ENCODE peak calls at places on chromosomes 1 and 21, in seven cellular contexts. M is sigmoid colon, L is esophagus squamous epithelium, T is GM10248, W is natural killer cell, K is lower lobe of right lung, U is spleen. Q is an unnamed sample.

GRCh38 chr1:178283409-178283808 is 189.5 kb downstream of the RASAL2 start:
- DNase-seq in M (no peak), L (no peak), T (no peak), W (no peak), K (peak; percentile 59), U (no peak), Q (no peak)

GRCh38 chr1:14961661-14962267 is 191.8 kb upstream of the TMEM51 start:
- DNase-seq in M (no peak), L (no peak), T (no peak), W (no peak), K (no peak), U (no peak), Q (no peak)

GRCh38 chr1:210445485-210445884 is 116.8 kb downstream of the HHAT start:
- DNase-seq in M (no peak), L (no peak), T (no peak), W (no peak), K (no peak), U (no peak), Q (no peak)

GRCh38 chr1:66282885-66283284 is 251.1 kb upstream of the SGIP1 start:
- DNase-seq in M (no peak), L (no peak), T (no peak), W (no peak), K (no peak), U (no peak), Q (no peak)

GRCh38 chr1:232542633-232543032 is 87.3 kb downstream of the SIPA1L2 start:
- DNase-seq in M (no peak), L (no peak), T (no peak), W (no peak), K (no peak), U (no peak), Q (no peak)

GRCh38 chr1:198520524-198521254 is 19.8 kb downstream of the ATP6V1G3 start:
- DNase-seq in M (no peak), L (no peak), T (peak; percentile 48), W (no peak), K (no peak), U (no peak), Q (peak; percentile 37)

GRCh38 chr1:160161965-160162705 is 10.7 kb downstream of the ATP1A4 start:
- DNase-seq in M (no peak), L (no peak), T (peak; percentile 41), W (no peak), K (no peak), U (no peak), Q (peak; percentile 14)

GRCh38 chr1:41371630-41372599 is 10.7 kb downstream of the FOXO6 start:
- DNase-seq in M (no peak), L (no peak), T (no peak), W (no peak), K (no peak), U (no peak), Q (no peak)

GRCh38 chr1:38576241-38576640 is 283.3 kb downstream of the RRAGC start:
- DNase-seq in M (peak; percentile 50), L (no peak), T (no peak), W (no peak), K (no peak), U (no peak), Q (no peak)

GRCh38 chr1:9121891-9122409 is 7.0 kb downstream of the GPR157 start:
- DNase-seq in M (no peak), L (no peak), T (peak; percentile 78), W (no peak), K (no peak), U (no peak), Q (peak; percentile 79)

GRCh38 chr1:237386362-237387143 is 344.6 kb downstream of the RYR2 start:
- DNase-seq in M (no peak), L (no peak), T (peak; percentile 36), W (no peak), K (no peak), U (no peak), Q (no peak)

GRCh38 chr1:117902944-117903343 is 26.5 kb downstream of the GDAP2 start:
- DNase-seq in M (no peak), L (no peak), T (no peak), W (no peak), K (no peak), U (no peak), Q (no peak)

GRCh38 chr21:15291621-15292266 is 226.9 kb upstream of the NRIP1 start:
- DNase-seq in M (no peak), L (no peak), T (no peak), W (no peak), K (no peak), U (no peak), Q (no peak)
- TF ChIP-seq CTCF in M (no peak), L (no peak), T (no peak), W (no peak), K (no peak), U (no peak), Q (no peak)

DNA sequence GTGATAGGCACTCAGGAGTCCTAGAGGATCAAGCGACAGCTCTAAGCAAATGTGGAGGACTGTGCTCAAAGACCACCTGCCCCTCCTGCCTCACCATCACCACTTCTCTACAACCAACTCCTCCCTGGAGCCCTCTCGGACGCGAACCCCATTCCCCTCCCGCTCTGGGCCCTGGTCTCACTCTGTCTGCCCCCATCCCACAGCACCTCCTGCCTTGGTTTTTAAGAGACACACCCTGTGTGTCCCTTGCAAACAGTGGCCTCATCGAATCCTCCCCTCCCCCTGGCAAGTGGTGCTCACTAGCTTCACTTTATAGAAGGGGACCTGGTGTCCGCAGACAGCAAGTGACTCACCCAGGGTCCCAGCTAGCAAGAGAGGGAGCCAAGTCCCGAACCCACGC is 28.8 kb downstream of the EPHA8 start:
- DNase-seq in M (no peak), L (no peak), T (no peak), W (no peak), K (no peak), U (no peak), Q (no peak)
- TF ChIP-seq CTCF in M (no peak), L (no peak), T (no peak), W (no peak), K (no peak), U (no peak), Q (no peak)

GRCh38 chr1:228004887-228005462 is 1.8 kb upstream of the WNT3A start:
- DNase-seq in M (peak; percentile 25), L (no peak), T (no peak), W (peak; percentile 1), K (no peak), U (peak; percentile 45), Q (no peak)
- TF ChIP-seq CTCF in M (no peak), L (no peak), T (no peak), W (no peak), K (no peak), U (no peak), Q (no peak)

GRCh38 chr1:6099787-6100765 is 54.4 kb downstream of the KCNAB2 start:
- DNase-seq in M (peak; percentile 57), L (no peak), T (no peak), W (no peak), K (peak; percentile 47), U (peak; percentile 76), Q (peak; percentile 29)
- TF ChIP-seq CTCF in M (no peak), L (no peak), T (peak; percentile 15), W (no peak), K (no peak), U (no peak), Q (no peak)

GRCh38 chr21:31117046-31117916 is 79.0 kb upstream of the KRTAP19-8 start:
- DNase-seq in M (no peak), L (no peak), T (no peak), W (no peak), K (no peak), U (no peak), Q (no peak)
- TF ChIP-seq CTCF in M (no peak), L (no peak), T (no peak), W (no peak), K (no peak), U (no peak), Q (peak; percentile 44)

GRCh38 chr21:25895565-25896205 is 160.9 kb downstream of the GABPA start:
- DNase-seq in M (no peak), L (no peak), T (no peak), W (no peak), K (no peak), U (no peak), Q (peak; percentile 17)
- TF ChIP-seq CTCF in M (no peak), L (peak; percentile 55), T (peak; percentile 53), W (peak; percentile 24), K (peak; percentile 38), U (peak; percentile 53), Q (peak; percentile 63)

GRCh38 chr1:184210822-184211221 is 159.3 kb downstream of the TSEN15 start:
- DNase-seq in M (no peak), L (no peak), T (no peak), W (no peak), K (no peak), U (no peak), Q (no peak)
- TF ChIP-seq CTCF in M (no peak), L (no peak), T (no peak), W (no peak), K (no peak), U (no peak), Q (no peak)

GRCh38 chr1:225735252-225736149 is 42.1 kb upstream of the SRP9 start:
- DNase-seq in M (peak; percentile 84), L (no peak), T (no peak), W (no peak), K (peak; percentile 57), U (no peak), Q (no peak)
- TF ChIP-seq CTCF in M (no peak), L (no peak), T (no peak), W (no peak), K (no peak), U (no peak), Q (no peak)